ENCODE peak calls at places on chromosomes 2 and 18, in six cellular contexts. One of them, this sample, is unnamed.

GRCh38 chr2:106269591-106270291 is 75.6 kb upstream of the UXS1 start:
- ATAC-seq in heart right ventricle: peak
- ATAC-seq in HepG2: no peak
- ATAC-seq in left lung: peak
- ATAC-seq in activated CD8-positive, alpha-beta memory T cell treated with anti-CD3 and anti-CD28 coated beads, Interleukin-2, amount 10 ng/mL, durations not matched to agents 7 days and 5 days: peak
- ATAC-seq in Right ventricle myocardium superior: peak
- ATAC-seq in this sample: peak

GRCh38 chr2:217510790-217511291 is 492.0 kb downstream of the TNS1 start:
- ATAC-seq in heart right ventricle: peak
- ATAC-seq in HepG2: peak
- ATAC-seq in left lung: peak
- ATAC-seq in activated CD8-positive, alpha-beta memory T cell treated with anti-CD3 and anti-CD28 coated beads, Interleukin-2, amount 10 ng/mL, durations not matched to agents 7 days and 5 days: no peak
- ATAC-seq in Right ventricle myocardium superior: peak
- ATAC-seq in this sample: no peak

GRCh38 chr18:48785091-48785614 is 165.6 kb downstream of the SMAD7 start:
- ATAC-seq in heart right ventricle: no peak
- ATAC-seq in HepG2: no peak
- ATAC-seq in left lung: peak
- ATAC-seq in activated CD8-positive, alpha-beta memory T cell treated with anti-CD3 and anti-CD28 coated beads, Interleukin-2, amount 10 ng/mL, durations not matched to agents 7 days and 5 days: peak
- ATAC-seq in Right ventricle myocardium superior: no peak
- ATAC-seq in this sample: peak

GRCh38 chr2:73293534-73294171 is at the start of gene EGR4:
- ATAC-seq in heart right ventricle: peak
- ATAC-seq in HepG2: peak
- ATAC-seq in left lung: peak
- ATAC-seq in activated CD8-positive, alpha-beta memory T cell treated with anti-CD3 and anti-CD28 coated beads, Interleukin-2, amount 10 ng/mL, durations not matched to agents 7 days and 5 days: peak
- ATAC-seq in Right ventricle myocardium superior: peak
- ATAC-seq in this sample: peak

GRCh38 chr2:56077352-56077915 is 106.4 kb upstream of the CCDC85A start:
- ATAC-seq in heart right ventricle: no peak
- ATAC-seq in HepG2: peak
- ATAC-seq in left lung: no peak
- ATAC-seq in activated CD8-positive, alpha-beta memory T cell treated with anti-CD3 and anti-CD28 coated beads, Interleukin-2, amount 10 ng/mL, durations not matched to agents 7 days and 5 days: no peak
- ATAC-seq in Right ventricle myocardium superior: no peak
- ATAC-seq in this sample: no peak

GRCh38 chr2:238263204-238264071 is 23.6 kb upstream of the HES6 start:
- ATAC-seq in heart right ventricle: peak
- ATAC-seq in HepG2: peak
- ATAC-seq in left lung: peak
- ATAC-seq in activated CD8-positive, alpha-beta memory T cell treated with anti-CD3 and anti-CD28 coated beads, Interleukin-2, amount 10 ng/mL, durations not matched to agents 7 days and 5 days: peak
- ATAC-seq in Right ventricle myocardium superior: peak
- ATAC-seq in this sample: peak

GRCh38 chr2:178761759-178762371 is 45.4 kb downstream of the TTN start:
- ATAC-seq in heart right ventricle: no peak
- ATAC-seq in HepG2: peak
- ATAC-seq in left lung: peak
- ATAC-seq in activated CD8-positive, alpha-beta memory T cell treated with anti-CD3 and anti-CD28 coated beads, Interleukin-2, amount 10 ng/mL, durations not matched to agents 7 days and 5 days: peak
- ATAC-seq in Right ventricle myocardium superior: no peak
- ATAC-seq in this sample: no peak

GRCh38 chr2:24050041-24050655 is 607 bp downstream of the FKBP1B start:
- ATAC-seq in heart right ventricle: peak
- ATAC-seq in HepG2: peak
- ATAC-seq in left lung: peak
- ATAC-seq in activated CD8-positive, alpha-beta memory T cell treated with anti-CD3 and anti-CD28 coated beads, Interleukin-2, amount 10 ng/mL, durations not matched to agents 7 days and 5 days: no peak
- ATAC-seq in Right ventricle myocardium superior: peak
- ATAC-seq in this sample: no peak

GRCh38 chr18:8385400-8385799 is 223.8 kb upstream of the RAB12 start:
- ATAC-seq in heart right ventricle: peak
- ATAC-seq in HepG2: no peak
- ATAC-seq in left lung: no peak
- ATAC-seq in activated CD8-positive, alpha-beta memory T cell treated with anti-CD3 and anti-CD28 coated beads, Interleukin-2, amount 10 ng/mL, durations not matched to agents 7 days and 5 days: no peak
- ATAC-seq in Right ventricle myocardium superior: no peak
- ATAC-seq in this sample: peak

GRCh38 chr2:191262436-191262835 is 17.2 kb downstream of the MYO1B start:
- ATAC-seq in heart right ventricle: no peak
- ATAC-seq in HepG2: peak
- ATAC-seq in left lung: no peak
- ATAC-seq in activated CD8-positive, alpha-beta memory T cell treated with anti-CD3 and anti-CD28 coated beads, Interleukin-2, amount 10 ng/mL, durations not matched to agents 7 days and 5 days: no peak
- ATAC-seq in Right ventricle myocardium superior: no peak
- ATAC-seq in this sample: no peak

GRCh38 chr18:51020536-51020935 is 9.5 kb upstream of the SMAD4 start:
- ATAC-seq in heart right ventricle: no peak
- ATAC-seq in HepG2: no peak
- ATAC-seq in left lung: no peak
- ATAC-seq in activated CD8-positive, alpha-beta memory T cell treated with anti-CD3 and anti-CD28 coated beads, Interleukin-2, amount 10 ng/mL, durations not matched to agents 7 days and 5 days: no peak
- ATAC-seq in Right ventricle myocardium superior: no peak
- ATAC-seq in this sample: no peak

GRCh38 chr18:57595347-57595746 is 8.8 kb upstream of the FECH start:
- ATAC-seq in heart right ventricle: no peak
- ATAC-seq in HepG2: no peak
- ATAC-seq in left lung: no peak
- ATAC-seq in activated CD8-positive, alpha-beta memory T cell treated with anti-CD3 and anti-CD28 coated beads, Interleukin-2, amount 10 ng/mL, durations not matched to agents 7 days and 5 days: no peak
- ATAC-seq in Right ventricle myocardium superior: no peak
- ATAC-seq in this sample: no peak

GRCh38 chr2:69683170-69683971 is 39.8 kb upstream of the AAK1 start:
- ATAC-seq in heart right ventricle: peak
- ATAC-seq in HepG2: no peak
- ATAC-seq in left lung: peak
- ATAC-seq in activated CD8-positive, alpha-beta memory T cell treated with anti-CD3 and anti-CD28 coated beads, Interleukin-2, amount 10 ng/mL, durations not matched to agents 7 days and 5 days: peak
- ATAC-seq in Right ventricle myocardium superior: peak
- ATAC-seq in this sample: no peak

GRCh38 chr18:57768557-57769326 is 34.4 kb downstream of the ATP8B1 start:
- ATAC-seq in heart right ventricle: peak
- ATAC-seq in HepG2: no peak
- ATAC-seq in left lung: peak
- ATAC-seq in activated CD8-positive, alpha-beta memory T cell treated with anti-CD3 and anti-CD28 coated beads, Interleukin-2, amount 10 ng/mL, durations not matched to agents 7 days and 5 days: no peak
- ATAC-seq in Right ventricle myocardium superior: peak
- ATAC-seq in this sample: no peak

GRCh38 chr2:144936442-144936841 is 416.5 kb upstream of the ZEB2 start:
- ATAC-seq in heart right ventricle: peak
- ATAC-seq in HepG2: no peak
- ATAC-seq in left lung: no peak
- ATAC-seq in activated CD8-positive, alpha-beta memory T cell treated with anti-CD3 and anti-CD28 coated beads, Interleukin-2, amount 10 ng/mL, durations not matched to agents 7 days and 5 days: no peak
- ATAC-seq in Right ventricle myocardium superior: peak
- ATAC-seq in this sample: no peak

GRCh38 chr2:3423492-3424170 is 44.1 kb downstream of the TRAPPC12 start:
- ATAC-seq in heart right ventricle: peak
- ATAC-seq in HepG2: peak
- ATAC-seq in left lung: peak
- ATAC-seq in activated CD8-positive, alpha-beta memory T cell treated with anti-CD3 and anti-CD28 coated beads, Interleukin-2, amount 10 ng/mL, durations not matched to agents 7 days and 5 days: peak
- ATAC-seq in Right ventricle myocardium superior: peak
- ATAC-seq in this sample: peak

GRCh38 chr18:79405781-79406575 is 10.2 kb downstream of the NFATC1 start:
- ATAC-seq in heart right ventricle: peak
- ATAC-seq in HepG2: no peak
- ATAC-seq in left lung: peak
- ATAC-seq in activated CD8-positive, alpha-beta memory T cell treated with anti-CD3 and anti-CD28 coated beads, Interleukin-2, amount 10 ng/mL, durations not matched to agents 7 days and 5 days: peak
- ATAC-seq in Right ventricle myocardium superior: no peak
- ATAC-seq in this sample: peak

GRCh38 chr18:12085136-12085535 is 8.5 kb upstream of the ANKRD62 start:
- ATAC-seq in heart right ventricle: no peak
- ATAC-seq in HepG2: no peak
- ATAC-seq in left lung: no peak
- ATAC-seq in activated CD8-positive, alpha-beta memory T cell treated with anti-CD3 and anti-CD28 coated beads, Interleukin-2, amount 10 ng/mL, durations not matched to agents 7 days and 5 days: no peak
- ATAC-seq in Right ventricle myocardium superior: no peak
- ATAC-seq in this sample: no peak

GRCh38 chr2:111642576-111643327 is 241.2 kb downstream of the ANAPC1 start:
- ATAC-seq in heart right ventricle: no peak
- ATAC-seq in HepG2: no peak
- ATAC-seq in left lung: peak
- ATAC-seq in activated CD8-positive, alpha-beta memory T cell treated with anti-CD3 and anti-CD28 coated beads, Interleukin-2, amount 10 ng/mL, durations not matched to agents 7 days and 5 days: no peak
- ATAC-seq in Right ventricle myocardium superior: no peak
- ATAC-seq in this sample: no peak

GRCh38 chr2:217523246-217523645 is 479.5 kb downstream of the TNS1 start:
- ATAC-seq in heart right ventricle: peak
- ATAC-seq in HepG2: no peak
- ATAC-seq in left lung: no peak
- ATAC-seq in activated CD8-positive, alpha-beta memory T cell treated with anti-CD3 and anti-CD28 coated beads, Interleukin-2, amount 10 ng/mL, durations not matched to agents 7 days and 5 days: no peak
- ATAC-seq in Right ventricle myocardium superior: peak
- ATAC-seq in this sample: no peak

GRCh38 chr2:48018480-48018879 is 112.2 kb upstream of the FBXO11 start:
- ATAC-seq in heart right ventricle: no peak
- ATAC-seq in HepG2: no peak
- ATAC-seq in left lung: no peak
- ATAC-seq in activated CD8-positive, alpha-beta memory T cell treated with anti-CD3 and anti-CD28 coated beads, Interleukin-2, amount 10 ng/mL, durations not matched to agents 7 days and 5 days: no peak
- ATAC-seq in Right ventricle myocardium superior: no peak
- ATAC-seq in this sample: no peak

GRCh38 chr2:188243381-188243780 is 48.3 kb upstream of the GULP1 start:
- ATAC-seq in heart right ventricle: no peak
- ATAC-seq in HepG2: no peak
- ATAC-seq in left lung: no peak
- ATAC-seq in activated CD8-positive, alpha-beta memory T cell treated with anti-CD3 and anti-CD28 coated beads, Interleukin-2, amount 10 ng/mL, durations not matched to agents 7 days and 5 days: no peak
- ATAC-seq in Right ventricle myocardium superior: no peak
- ATAC-seq in this sample: no peak

GRCh38 chr2:198659471-198659870 is 798.3 kb downstream of the SATB2 start:
- ATAC-seq in heart right ventricle: no peak
- ATAC-seq in HepG2: no peak
- ATAC-seq in left lung: no peak
- ATAC-seq in activated CD8-positive, alpha-beta memory T cell treated with anti-CD3 and anti-CD28 coated beads, Interleukin-2, amount 10 ng/mL, durations not matched to agents 7 days and 5 days: no peak
- ATAC-seq in Right ventricle myocardium superior: no peak
- ATAC-seq in this sample: no peak

GRCh38 chr18:76978616-76979015 is 154.0 kb downstream of the MBP start:
- ATAC-seq in heart right ventricle: no peak
- ATAC-seq in HepG2: no peak
- ATAC-seq in left lung: no peak
- ATAC-seq in activated CD8-positive, alpha-beta memory T cell treated with anti-CD3 and anti-CD28 coated beads, Interleukin-2, amount 10 ng/mL, durations not matched to agents 7 days and 5 days: no peak
- ATAC-seq in Right ventricle myocardium superior: no peak
- ATAC-seq in this sample: no peak

GRCh38 chr2:55961318-55961911 is 37.8 kb upstream of the EFEMP1 start:
- ATAC-seq in heart right ventricle: peak
- ATAC-seq in HepG2: peak
- ATAC-seq in left lung: peak
- ATAC-seq in activated CD8-positive, alpha-beta memory T cell treated with anti-CD3 and anti-CD28 coated beads, Interleukin-2, amount 10 ng/mL, durations not matched to agents 7 days and 5 days: no peak
- ATAC-seq in Right ventricle myocardium superior: peak
- ATAC-seq in this sample: no peak

GRCh38 chr2:232282486-232282885 is 96.1 kb upstream of the ALPP start:
- ATAC-seq in heart right ventricle: no peak
- ATAC-seq in HepG2: no peak
- ATAC-seq in left lung: no peak
- ATAC-seq in activated CD8-positive, alpha-beta memory T cell treated with anti-CD3 and anti-CD28 coated beads, Interleukin-2, amount 10 ng/mL, durations not matched to agents 7 days and 5 days: no peak
- ATAC-seq in Right ventricle myocardium superior: no peak
- ATAC-seq in this sample: no peak

GRCh38 chr2:234313498-234313897 is 183.4 kb downstream of the ARL4C start:
- ATAC-seq in heart right ventricle: no peak
- ATAC-seq in HepG2: no peak
- ATAC-seq in left lung: no peak
- ATAC-seq in activated CD8-positive, alpha-beta memory T cell treated with anti-CD3 and anti-CD28 coated beads, Interleukin-2, amount 10 ng/mL, durations not matched to agents 7 days and 5 days: peak
- ATAC-seq in Right ventricle myocardium superior: no peak
- ATAC-seq in this sample: no peak

GRCh38 chr2:12651661-12652060 is 65.1 kb upstream of the TRIB2 start:
- ATAC-seq in heart right ventricle: peak
- ATAC-seq in HepG2: no peak
- ATAC-seq in left lung: no peak
- ATAC-seq in activated CD8-positive, alpha-beta memory T cell treated with anti-CD3 and anti-CD28 coated beads, Interleukin-2, amount 10 ng/mL, durations not matched to agents 7 days and 5 days: no peak
- ATAC-seq in Right ventricle myocardium superior: no peak
- ATAC-seq in this sample: no peak

GRCh38 chr2:143705108-143705686 is 576.0 kb downstream of the ARHGAP15 start:
- ATAC-seq in heart right ventricle: no peak
- ATAC-seq in HepG2: no peak
- ATAC-seq in left lung: peak
- ATAC-seq in activated CD8-positive, alpha-beta memory T cell treated with anti-CD3 and anti-CD28 coated beads, Interleukin-2, amount 10 ng/mL, durations not matched to agents 7 days and 5 days: no peak
- ATAC-seq in Right ventricle myocardium superior: no peak
- ATAC-seq in this sample: no peak